ENCODE peak calls at places on chromosomes 11 and 22, in seven cellular contexts. D, F, G, H, A, P and W are unnamed samples.

GRCh38 chr22:44445307-44445680 is 52.7 kb downstream of the RTL6 start:
- DNase-seq in P (no peak), F (no peak), H (no peak), G (no peak), A (no peak), D (no peak), W (no peak)

GRCh38 chr11:129696309-129696989 is 119.2 kb upstream of the TMEM45B start:
- DNase-seq in P (no peak), F (no peak), D (no peak), H (no peak), A (no peak), G (no peak), W (no peak)

GRCh38 chr22:27662359-27663030 is 139.1 kb downstream of the MN1 start:
- DNase-seq in P (no peak), D (no peak), G (no peak), A (peak; percentile 42), F (no peak), H (peak; percentile 80), W (no peak)

GRCh38 chr22:27616033-27616432 is 185.5 kb downstream of the MN1 start:
- DNase-seq in F (no peak), P (no peak), D (no peak), A (no peak), H (no peak), G (no peak), W (no peak)

GRCh38 chr11:67376873-67377808 is 3.7 kb upstream of the CLCF1 start:
- DNase-seq in P (no peak), A (no peak), G (no peak), H (no peak), F (no peak), D (no peak), W (no peak)

GRCh38 chr11:118321386-118322082 is 17.0 kb downstream of the CD3E start:
- DNase-seq in F (no peak), H (no peak), G (no peak), A (no peak), P (no peak), D (no peak), W (no peak)

GRCh38 chr11:75565221-75565814 is 3.3 kb downstream of the SERPINH1 start:
- DNase-seq in F (peak; percentile 88), D (no peak), H (peak; percentile 77), P (no peak), A (peak; percentile 77), G (no peak), W (no peak)

GRCh38 chr11:85941380-85941973 is 86.3 kb downstream of the CCDC83 start:
- DNase-seq in A (peak; percentile 41), F (peak; percentile 84), G (peak; percentile 54), P (peak; percentile 53), H (peak; percentile 86), D (peak; percentile 39), W (peak; percentile 65)

GRCh38 chr22:24402460-24403192 is 24.8 kb upstream of the ADORA2A start:
- DNase-seq in D (peak; percentile 67), G (no peak), P (peak; percentile 60), F (peak; percentile 94), H (peak; percentile 89), A (peak; percentile 72), W (no peak)

GRCh38 chr22:24975813-24976341 is 23.4 kb downstream of the KIAA1671 start:
- DNase-seq in G (no peak), D (no peak), F (peak; percentile 39), H (peak; percentile 72), A (peak; percentile 77), P (no peak), W (no peak)

GRCh38 chr11:33515347-33515746 is 185.3 kb downstream of the C11orf91 start:
- DNase-seq in D (no peak), G (no peak), A (peak; percentile 47), F (peak; percentile 89), H (peak; percentile 57), P (no peak), W (no peak)

GRCh38 chr11:132520199-132520598 is 1012.1 kb downstream of the OPCML start:
- DNase-seq in D (no peak), F (no peak), A (no peak), P (no peak), H (no peak), G (no peak), W (no peak)

GRCh38 chr22:21932347-21932746 is 20.3 kb downstream of the PPM1F start:
- DNase-seq in F (no peak), A (no peak), P (no peak), G (no peak), H (no peak), D (no peak), W (no peak)

GRCh38 chr11:87139475-87139874 is 101.7 kb downstream of the TMEM135 start:
- DNase-seq in D (no peak), H (no peak), G (no peak), P (no peak), F (no peak), A (no peak), W (no peak)

GRCh38 chr11:44532809-44533208 is 32.7 kb upstream of the CD82 start:
- DNase-seq in D (no peak), A (no peak), H (no peak), G (no peak), F (no peak), P (no peak), W (no peak)

GRCh38 chr11:74468521-74469280 is 1.4 kb upstream of the KCNE3 start:
- DNase-seq in G (no peak), P (no peak), H (peak; percentile 22), A (no peak), D (no peak), F (peak; percentile 20), W (no peak)

GRCh38 chr22:27129266-27129665 is 471.9 kb downstream of the MIAT start:
- DNase-seq in H (peak; percentile 75), P (no peak), A (no peak), D (no peak), F (peak; percentile 96), G (no peak), W (no peak)

GRCh38 chr11:95135880-95136279 is 46.2 kb downstream of the ENDOD1 start:
- DNase-seq in H (no peak), A (no peak), P (no peak), G (no peak), F (no peak), D (no peak), W (no peak)

GRCh38 chr22:22111267-22111751 is 128.7 kb upstream of the TOP3B start:
- DNase-seq in G (no peak), H (peak; percentile 58), D (peak; percentile 89), A (no peak), P (peak; percentile 77), F (peak; percentile 90), W (no peak)

GRCh38 chr22:23903328-23903971 is 9.3 kb downstream of the MIF start:
- DNase-seq in F (no peak), D (peak; percentile 69), G (no peak), P (no peak), H (no peak), A (no peak), W (no peak)

GRCh38 chr11:66017354-66017753 is 5.5 kb downstream of the CST6 start:
- DNase-seq in D (no peak), H (no peak), F (no peak), P (no peak), G (no peak), A (no peak), W (no peak)

GRCh38 chr11:14980854-14981253 is 8.7 kb upstream of the CALCA start:
- DNase-seq in G (no peak), P (no peak), A (no peak), D (no peak), H (peak; percentile 63), F (peak; percentile 88), W (no peak)

DNA sequence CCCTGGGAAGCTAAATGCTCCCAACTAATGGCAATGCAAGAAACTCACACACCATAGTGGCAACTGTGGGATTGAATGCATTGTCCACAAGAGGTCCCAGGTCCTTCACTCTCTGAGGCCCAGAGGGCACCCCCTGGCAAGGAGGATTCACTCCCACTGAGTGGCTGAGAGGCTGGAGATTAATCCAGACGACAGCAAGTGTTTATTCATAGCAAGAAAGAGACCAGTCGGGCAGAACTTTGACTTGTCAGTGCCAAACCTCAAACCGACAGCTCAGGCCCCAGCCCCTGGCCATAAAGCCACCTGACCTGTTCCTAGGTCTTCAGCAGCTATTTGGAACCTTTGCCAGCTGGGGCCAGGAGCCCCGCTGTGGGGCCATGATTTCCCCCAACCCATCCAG is 54.5 kb upstream of the MPEG1 start:
- DNase-seq in A (no peak), G (no peak), D (no peak), P (no peak), H (no peak), F (no peak), W (no peak)
- TF ChIP-seq CTCF in A (no peak), G (no peak), D (no peak), P (no peak), H (no peak), F (no peak), W (no peak)

DNA sequence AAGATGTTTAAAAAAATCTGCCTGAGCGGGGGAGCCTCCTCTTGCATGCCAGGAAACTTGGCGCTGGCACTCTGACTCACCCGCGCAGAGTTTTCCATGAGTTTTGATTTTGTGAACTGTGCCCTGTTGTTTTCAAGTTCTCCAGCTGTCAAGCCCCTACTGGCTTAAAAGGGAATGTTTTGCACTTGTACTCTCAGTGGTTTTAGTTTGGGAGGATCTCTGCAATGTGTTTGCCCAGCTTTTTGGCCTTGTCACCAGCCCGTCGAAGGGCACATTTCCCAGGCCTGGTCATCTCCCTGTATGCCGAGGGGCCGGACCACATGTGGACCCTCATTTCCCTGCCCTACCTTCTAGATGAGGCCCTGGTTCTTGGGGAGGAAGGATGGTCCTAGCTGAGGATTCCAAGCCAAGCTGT is 12.2 kb downstream of the MRGPRF start:
- DNase-seq in H (peak; percentile 87), D (peak; percentile 61), P (no peak), A (no peak), G (no peak), F (peak; percentile 79), W (no peak)
- TF ChIP-seq CTCF in H (peak; percentile 68), D (peak; percentile 57), P (peak; percentile 76), A (peak; percentile 26), G (peak; percentile 61), F (peak; percentile 62), W (peak; percentile 39)

DNA sequence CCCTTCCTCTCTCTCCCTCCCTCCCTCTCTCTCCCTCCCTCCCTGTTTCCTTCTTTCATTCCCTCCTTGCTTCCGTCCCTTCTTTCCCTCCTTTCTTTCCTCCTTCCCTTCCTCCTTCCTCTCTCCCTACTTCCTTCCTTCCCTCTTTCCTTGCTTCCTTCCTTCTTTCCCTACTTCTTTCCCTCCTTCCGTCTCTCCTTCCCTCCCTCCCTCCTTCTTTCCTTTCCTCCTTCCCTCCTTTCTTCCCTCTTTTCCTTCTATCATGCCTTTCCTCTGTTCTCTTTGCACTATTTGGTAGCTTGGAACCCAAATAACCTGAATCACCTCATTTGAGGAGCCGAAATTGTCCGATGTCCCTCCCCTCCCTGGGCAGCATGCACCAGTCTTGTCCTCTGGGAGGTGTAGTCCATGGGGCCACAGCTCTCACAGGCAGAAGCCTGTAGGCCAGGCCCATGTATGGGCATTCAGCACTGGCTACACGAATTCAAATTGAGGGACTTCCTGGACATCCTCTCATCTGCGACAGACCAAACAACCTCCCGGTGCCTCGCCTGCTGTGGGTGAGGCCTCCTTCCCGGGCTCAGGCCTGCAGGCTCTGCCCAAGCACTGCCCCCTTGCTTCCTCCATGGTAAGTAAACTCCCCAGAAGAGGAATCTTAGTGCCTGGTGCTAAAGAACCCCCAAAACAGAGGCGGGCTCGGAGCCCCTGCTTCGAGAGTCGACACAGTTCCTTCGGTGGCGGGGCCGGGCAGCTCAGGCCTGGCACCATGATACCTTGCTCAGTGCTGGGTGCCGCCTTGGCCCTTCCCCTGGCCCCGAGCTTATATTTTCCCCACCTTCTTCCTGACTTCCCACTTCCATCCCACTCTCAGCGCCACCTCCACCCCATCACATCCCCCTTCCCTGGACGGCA is 454.1 kb upstream of the CADM1 start:
- DNase-seq in P (no peak), D (no peak), H (no peak), F (no peak), G (no peak), A (no peak), W (no peak)
- TF ChIP-seq CTCF in P (no peak), D (no peak), H (no peak), F (no peak), G (no peak), A (no peak), W (peak; percentile 3)

GRCh38 chr11:108432783-108433182 is 34.5 kb downstream of the C11orf65 start:
- DNase-seq in G (no peak), F (no peak), H (peak; percentile 3), A (no peak), D (no peak), P (no peak), W (no peak)
- TF ChIP-seq CTCF in G (no peak), F (no peak), H (no peak), A (no peak), D (no peak), P (no peak), W (no peak)